ENCODE peak calls at places on chromosomes 4 and X, in eight cellular contexts. V is kidney epithelial cell; P is hepatic stellate cell; R is CD4-positive, alpha-beta memory T cell; M is NB4; K is AG08396; Y is PC-3; T is globus pallidus. X is an unnamed sample.

GRCh38 chr4:150501019-150501727 is 80.8 kb upstream of the MAB21L2 start:
- DNase-seq in K (peak), P (peak), R (no peak), Y (peak), V (no peak), M (peak), T (no peak), X (peak)

GRCh38 chr4:173040200-173040599 is 128.4 kb upstream of the GALNT7 start:
- DNase-seq in M (no peak), T (peak), V (peak), R (no peak), P (no peak), K (no peak), Y (peak), X (no peak)

GRCh38 chrX:41923925-41924693 is 755 bp upstream of the CASK start:
- DNase-seq in V (no peak), T (peak), M (peak), Y (peak), R (peak), K (peak), P (peak), X (peak)

GRCh38 chrX:153766098-153766817 is 2.2 kb downstream of the PLXNB3 start:
- DNase-seq in P (peak), T (peak), M (peak), Y (peak), K (peak), V (peak), R (no peak), X (peak)

GRCh38 chr4:52371861-52372260 is 287.2 kb downstream of the USP46 start:
- DNase-seq in Y (no peak), V (no peak), M (no peak), T (no peak), K (no peak), R (no peak), P (no peak), X (no peak)

GRCh38 chr4:139917896-139918295 is 236.1 kb downstream of the MAML3 start:
- DNase-seq in K (no peak), Y (no peak), V (no peak), T (no peak), R (no peak), P (no peak), M (no peak), X (no peak)

GRCh38 chr4:66555301-66555700 is 885.0 kb upstream of the EPHA5 start:
- DNase-seq in R (no peak), P (no peak), T (no peak), M (no peak), K (no peak), Y (peak), V (no peak), X (peak)

GRCh38 chrX:69387559-69388487 is 116.3 kb upstream of the NALF2 start:
- DNase-seq in Y (peak), K (peak), M (peak), P (peak), T (peak), V (peak), R (peak), X (peak)

GRCh38 chr4:25013756-25014737 is 16.7 kb downstream of the LGI2 start:
- DNase-seq in K (no peak), V (no peak), R (no peak), Y (no peak), P (no peak), T (peak), M (no peak), X (no peak)

GRCh38 chr4:8746523-8747466 is 124.8 kb downstream of the HMX1 start:
- DNase-seq in R (no peak), T (no peak), M (no peak), Y (no peak), P (no peak), K (no peak), V (no peak), X (no peak)

GRCh38 chr4:46993075-46994006 is at the start of gene GABRA4:
- DNase-seq in T (no peak), V (no peak), R (no peak), Y (no peak), K (peak), M (peak), P (peak), X (peak)